ENCODE peak calls at places on chromosomes 11 and 22, in seven cellular contexts. X, A, F, P, L, R and K are unnamed samples.

GRCh38 chr22:44648821-44649566 is 53.0 kb upstream of the PRR5 start:
- DNase-seq in A (no peak), P (no peak), F (no peak), R (peak), X (peak), L (peak), K (no peak)

GRCh38 chr22:17922925-17923898 is 101.1 kb downstream of the MICAL3 start:
- DNase-seq in P (no peak), L (peak), X (peak), R (no peak), A (no peak), F (no peak), K (no peak)

GRCh38 chr11:73295259-73295995 is 12.6 kb upstream of the ARHGEF17 start:
- DNase-seq in X (peak), L (peak), R (peak), F (peak), P (peak), A (peak), K (peak)

GRCh38 chr11:94638902-94639373 is 71.8 kb downstream of the PIWIL4 start:
- DNase-seq in A (no peak), L (peak), X (peak), P (no peak), F (no peak), R (no peak), K (peak)

GRCh38 chr11:80727315-80727714 is 1286.5 kb upstream of the TENM4 start:
- DNase-seq in F (peak), P (peak), R (no peak), L (peak), A (peak), X (no peak), K (peak)

GRCh38 chr11:2750601-2751522 is 51.1 kb upstream of the KCNQ1OT1 start:
- DNase-seq in A (no peak), R (no peak), P (no peak), F (no peak), L (no peak), X (no peak), K (no peak)

GRCh38 chr11:122910775-122911174 is 28.2 kb downstream of the JHY start:
- DNase-seq in R (no peak), X (peak), P (no peak), L (peak), F (peak), A (no peak), K (no peak)

GRCh38 chr11:34204396-34205279 is 99.2 kb downstream of the NAT10 start:
- DNase-seq in L (no peak), P (no peak), F (no peak), R (no peak), A (no peak), X (peak), K (no peak)

GRCh38 chr11:35082322-35083180 is 56.4 kb upstream of the CD44 start:
- DNase-seq in L (peak), P (peak), X (peak), A (no peak), R (peak), F (peak), K (no peak)

GRCh38 chr11:79030448-79030847 is 410.4 kb downstream of the TENM4 start:
- DNase-seq in X (no peak), A (no peak), R (no peak), P (no peak), L (no peak), F (no peak), K (no peak)

GRCh38 chr22:46737105-46737975 is 712 bp downstream of the CERK start:
- DNase-seq in P (peak), F (peak), R (no peak), L (peak), X (peak), A (no peak), K (peak)

GRCh38 chr11:313787-314547 is at the start of gene IFITM1:
- DNase-seq in P (no peak), X (peak), L (peak), A (no peak), F (peak), R (peak), K (no peak)

GRCh38 chr11:129696309-129696989 is 119.2 kb upstream of the TMEM45B start:
- DNase-seq in X (no peak), P (no peak), F (no peak), R (no peak), A (no peak), L (no peak), K (no peak)

GRCh38 chr11:36684840-36685800 is 87.1 kb upstream of the RAG2 start:
- DNase-seq in L (no peak), F (no peak), A (no peak), P (no peak), X (no peak), R (no peak), K (no peak)

GRCh38 chr11:64593156-64594105 is 2.4 kb downstream of the SLC22A12 start:
- DNase-seq in A (no peak), R (no peak), P (no peak), F (no peak), L (no peak), X (no peak), K (no peak)

GRCh38 chr11:45096636-45097035 is 49.8 kb upstream of the PRDM11 start:
- DNase-seq in L (no peak), A (no peak), P (no peak), F (no peak), R (no peak), X (no peak), K (peak)

GRCh38 chr11:45094958-45095690 is 51.3 kb upstream of the PRDM11 start:
- DNase-seq in X (no peak), A (no peak), F (no peak), L (no peak), R (no peak), P (peak), K (no peak)

GRCh38 chr11:45093761-45094455 is 52.5 kb upstream of the PRDM11 start:
- DNase-seq in X (no peak), P (peak), F (no peak), R (no peak), L (no peak), A (no peak), K (no peak)

GRCh38 chr11:45097721-45098493 is 48.5 kb upstream of the PRDM11 start:
- DNase-seq in R (peak), X (peak), F (peak), P (peak), L (peak), A (peak), K (peak)

DNA sequence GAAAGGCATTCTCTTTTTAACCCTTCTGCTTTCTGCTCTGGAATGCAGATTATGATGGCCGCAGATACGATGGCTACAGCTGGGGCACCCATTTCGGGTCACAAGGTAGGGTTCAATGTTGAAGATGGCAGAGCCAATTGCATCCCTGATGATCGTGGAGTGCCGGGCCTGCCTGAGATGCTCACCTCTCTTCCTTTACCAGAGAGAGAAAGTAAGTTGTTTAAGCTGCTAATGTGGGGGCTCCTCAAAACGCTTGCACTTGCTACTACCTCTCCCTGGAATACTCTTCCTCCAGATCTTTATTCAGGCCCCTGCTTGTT is 50.8 kb upstream of the PRDM11 start:
- DNase-seq in F (no peak), R (no peak), X (no peak), L (no peak), A (no peak), P (no peak), K (no peak)
- H3K4ac ChIP-seq in F (no peak), R (no peak), X (no peak), L (no peak), A (no peak), P (no peak), K (no peak)

GRCh38 chr11:83520849-83521248 is 234.7 kb upstream of the CCDC90B start:
- DNase-seq in L (no peak), A (no peak), R (no peak), X (no peak), F (no peak), P (no peak), K (no peak)

GRCh38 chr11:83523676-83524075 is 237.5 kb upstream of the CCDC90B start:
- DNase-seq in A (no peak), R (no peak), F (peak), L (no peak), X (no peak), P (peak), K (no peak)

GRCh38 chr11:83521647-83522596 is 235.8 kb upstream of the CCDC90B start:
- DNase-seq in L (peak), R (no peak), P (peak), F (peak), X (peak), A (no peak), K (no peak)
- H3K4ac ChIP-seq in L (no peak), R (no peak), P (no peak), F (peak), X (no peak), A (no peak), K (no peak)

GRCh38 chr11:66462911-66463310 is 3.8 kb upstream of the PELI3 start:
- DNase-seq in L (no peak), A (no peak), R (no peak), X (no peak), P (no peak), F (no peak), K (no peak)
- H3K4ac ChIP-seq in L (no peak), A (no peak), R (no peak), X (no peak), P (no peak), F (no peak), K (no peak)

GRCh38 chr11:11251394-11251970 is 101.6 kb downstream of the CSNK2A3 start:
- DNase-seq in P (no peak), L (no peak), F (no peak), A (no peak), R (no peak), X (no peak), K (no peak)

GRCh38 chr11:11252403-11252802 is 100.6 kb downstream of the CSNK2A3 start:
- DNase-seq in A (no peak), X (no peak), L (no peak), P (no peak), R (no peak), F (no peak), K (no peak)

GRCh38 chr11:11247576-11247975 is 105.5 kb downstream of the CSNK2A3 start:
- DNase-seq in P (no peak), L (no peak), X (no peak), F (no peak), R (no peak), A (no peak), K (no peak)

GRCh38 chr11:11253487-11253886 is 99.6 kb downstream of the CSNK2A3 start:
- DNase-seq in X (no peak), L (no peak), A (no peak), R (no peak), F (no peak), P (no peak), K (no peak)

DNA sequence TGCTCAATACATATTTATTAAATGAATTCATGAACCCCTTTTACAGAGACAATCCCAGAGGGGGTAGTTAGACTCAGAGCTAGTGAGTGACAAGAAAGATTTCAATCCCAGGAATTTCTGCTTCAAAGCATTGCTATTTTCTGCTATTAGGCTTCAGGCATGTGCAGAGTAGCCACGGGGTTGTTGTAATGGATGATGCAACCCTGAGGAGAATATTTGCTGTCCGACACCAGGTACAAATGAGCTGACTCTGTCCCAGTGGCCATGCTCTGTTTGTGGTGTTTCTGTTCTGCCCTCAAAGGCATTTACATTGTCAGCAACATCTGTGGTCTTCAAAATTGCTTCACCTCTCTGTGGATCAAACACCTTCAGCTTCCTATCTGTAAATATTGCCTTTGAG is 102.6 kb downstream of the CSNK2A3 start:
- DNase-seq in R (peak), L (peak), A (no peak), X (peak), P (no peak), F (no peak), K (no peak)
- H3K4ac ChIP-seq in R (no peak), L (no peak), A (no peak), X (no peak), P (no peak), F (no peak), K (no peak)

GRCh38 chr11:118939412-118939915 is 13.7 kb upstream of the BCL9L start:
- DNase-seq in L (no peak), R (no peak), X (no peak), P (no peak), A (no peak), F (no peak), K (no peak)
- H3K4ac ChIP-seq in L (peak), R (no peak), X (no peak), P (no peak), A (no peak), F (no peak), K (no peak)

GRCh38 chr22:43014062-43014875 is 680 bp downstream of the PACSIN2 start:
- DNase-seq in P (peak), X (no peak), A (peak), R (peak), F (peak), L (peak), K (peak)
- H3K4ac ChIP-seq in P (no peak), X (peak), A (peak), R (peak), F (peak), L (peak), K (no peak)

GRCh38 chr11:70029115-70029830 is 48.8 kb upstream of the ANO1 start:
- DNase-seq in L (no peak), P (peak), R (no peak), F (peak), X (no peak), A (no peak), K (no peak)
- H3K4ac ChIP-seq in L (no peak), P (no peak), R (no peak), F (no peak), X (no peak), A (no peak), K (no peak)

DNA sequence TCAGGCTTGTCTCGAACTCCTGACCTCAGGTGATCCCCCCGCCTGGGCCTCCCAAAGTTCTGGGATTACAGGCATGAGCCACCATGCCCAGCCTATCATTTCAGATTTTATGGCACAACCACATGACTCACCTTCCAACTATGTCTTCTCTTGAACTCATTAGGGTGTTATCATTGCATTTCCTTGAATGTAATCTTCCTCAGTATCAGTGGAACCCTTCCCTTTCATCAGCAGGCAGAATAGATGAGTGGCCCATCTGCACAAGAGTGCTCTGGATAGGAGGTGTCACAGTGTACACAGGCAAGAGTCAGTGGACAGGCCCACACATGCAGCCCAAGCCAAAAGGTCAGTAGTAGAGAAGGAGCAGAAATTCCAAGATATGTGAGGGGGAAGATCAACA is 29.1 kb upstream of the AQP11 start:
- DNase-seq in R (peak), A (no peak), X (peak), L (peak), F (peak), P (no peak), K (no peak)
- H3K4ac ChIP-seq in R (no peak), A (no peak), X (peak), L (no peak), F (no peak), P (no peak), K (no peak)

DNA sequence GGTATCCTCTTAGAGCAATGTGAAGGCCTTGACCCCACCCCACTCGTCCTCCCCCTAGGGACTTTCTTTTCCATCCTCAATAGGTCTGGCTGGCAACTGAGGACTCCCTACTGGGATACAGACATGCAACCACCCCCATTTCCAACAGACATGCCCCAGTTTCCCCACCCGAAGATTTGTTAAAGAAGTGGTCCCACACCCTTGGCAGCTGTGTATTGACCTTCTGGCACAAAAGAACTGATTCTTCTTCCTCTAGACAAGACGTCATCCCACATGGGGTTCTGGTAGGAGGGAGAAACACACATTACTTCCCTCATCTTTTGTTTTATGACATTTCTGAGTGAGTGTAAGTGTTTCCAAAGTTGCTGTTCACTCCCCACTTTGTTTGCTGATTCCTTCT is 4.6 kb downstream of the KIRREL3 start:
- DNase-seq in L (no peak), P (no peak), X (no peak), F (no peak), A (no peak), R (no peak), K (no peak)
- H3K4ac ChIP-seq in L (no peak), P (no peak), X (peak), F (no peak), A (no peak), R (no peak), K (no peak)

GRCh38 chr22:48853627-48854240 is 973.9 kb downstream of the BRD1 start:
- DNase-seq in R (no peak), X (no peak), L (no peak), A (no peak), F (no peak), P (no peak), K (no peak)
- H3K4ac ChIP-seq in R (no peak), X (no peak), L (no peak), A (no peak), F (no peak), P (no peak), K (no peak)